ENCODE peak calls at places on chromosomes 12 and 14, in nine cellular contexts. C, T, V, W, F, R, M, E and S are unnamed samples.

GRCh38 chr14:22210906-22211305 is 378.1 kb downstream of the DAD1 start:
- DNase-seq in C (no peak), W (no peak), V (no peak), R (no peak), T (no peak), F (no peak), E (no peak), M (no peak), S (no peak)

GRCh38 chr12:19779393-19780056 is 340.2 kb downstream of the AEBP2 start:
- DNase-seq in F (no peak), T (no peak), C (no peak), V (peak; percentile 12), E (peak; percentile 64), W (no peak), R (peak; percentile 82), M (peak; percentile 47), S (no peak)

GRCh38 chr12:93173178-93173957 is 204.4 kb upstream of the NUDT4 start:
- DNase-seq in E (no peak), T (no peak), W (no peak), M (no peak), F (no peak), C (no peak), V (peak; percentile 49), R (no peak), S (no peak)

GRCh38 chr12:64560395-64561301 is 49.6 kb upstream of the RASSF3 start:
- DNase-seq in W (peak; percentile 99), V (peak; percentile 93), F (peak; percentile 69), M (no peak), E (peak; percentile 40), R (peak; percentile 61), T (peak; percentile 96), C (peak; percentile 61), S (no peak)

GRCh38 chr14:68669101-68669500 is 123.8 kb downstream of the ZFP36L1 start:
- DNase-seq in M (no peak), R (no peak), C (no peak), E (no peak), W (no peak), F (no peak), T (no peak), V (no peak), S (no peak)

GRCh38 chr14:101227611-101228594 is 324.4 kb upstream of the RTL1 start:
- DNase-seq in V (no peak), M (no peak), T (no peak), R (peak; percentile 23), C (no peak), W (no peak), F (no peak), E (no peak), S (peak; percentile 38)

GRCh38 chr14:35998303-35998702 is 172.2 kb downstream of the BRMS1L start:
- DNase-seq in E (no peak), F (no peak), R (no peak), T (no peak), C (no peak), M (no peak), W (no peak), V (no peak), S (no peak)

GRCh38 chr12:109713187-109713984 is at the start of gene FAM222A:
- DNase-seq in M (peak; percentile 96), T (peak; percentile 94), R (peak; percentile 99), F (peak; percentile 98), W (peak; percentile 85), C (peak; percentile 97), E (peak; percentile 98), V (peak; percentile 93), S (peak; percentile 96)

GRCh38 chr14:75477881-75478280 is 44.4 kb upstream of the BATF start:
- DNase-seq in T (no peak), M (no peak), F (no peak), W (no peak), R (no peak), V (no peak), E (no peak), C (no peak), S (no peak)

GRCh38 chr14:85576161-85576560 is 46.2 kb downstream of the FLRT2 start:
- DNase-seq in R (no peak), W (no peak), F (no peak), C (no peak), M (no peak), V (peak; percentile 69), E (no peak), T (no peak), S (no peak)

GRCh38 chr14:26761532-26761931 is 163.7 kb upstream of the NOVA1 start:
- DNase-seq in E (peak; percentile 4), W (no peak), F (no peak), R (no peak), T (no peak), M (no peak), V (no peak), C (no peak), S (no peak)

GRCh38 chr12:28782812-28783211 is 366.3 kb upstream of the FAR2 start:
- DNase-seq in R (no peak), C (no peak), M (no peak), V (no peak), W (no peak), T (no peak), F (no peak), E (no peak), S (no peak)

DNA sequence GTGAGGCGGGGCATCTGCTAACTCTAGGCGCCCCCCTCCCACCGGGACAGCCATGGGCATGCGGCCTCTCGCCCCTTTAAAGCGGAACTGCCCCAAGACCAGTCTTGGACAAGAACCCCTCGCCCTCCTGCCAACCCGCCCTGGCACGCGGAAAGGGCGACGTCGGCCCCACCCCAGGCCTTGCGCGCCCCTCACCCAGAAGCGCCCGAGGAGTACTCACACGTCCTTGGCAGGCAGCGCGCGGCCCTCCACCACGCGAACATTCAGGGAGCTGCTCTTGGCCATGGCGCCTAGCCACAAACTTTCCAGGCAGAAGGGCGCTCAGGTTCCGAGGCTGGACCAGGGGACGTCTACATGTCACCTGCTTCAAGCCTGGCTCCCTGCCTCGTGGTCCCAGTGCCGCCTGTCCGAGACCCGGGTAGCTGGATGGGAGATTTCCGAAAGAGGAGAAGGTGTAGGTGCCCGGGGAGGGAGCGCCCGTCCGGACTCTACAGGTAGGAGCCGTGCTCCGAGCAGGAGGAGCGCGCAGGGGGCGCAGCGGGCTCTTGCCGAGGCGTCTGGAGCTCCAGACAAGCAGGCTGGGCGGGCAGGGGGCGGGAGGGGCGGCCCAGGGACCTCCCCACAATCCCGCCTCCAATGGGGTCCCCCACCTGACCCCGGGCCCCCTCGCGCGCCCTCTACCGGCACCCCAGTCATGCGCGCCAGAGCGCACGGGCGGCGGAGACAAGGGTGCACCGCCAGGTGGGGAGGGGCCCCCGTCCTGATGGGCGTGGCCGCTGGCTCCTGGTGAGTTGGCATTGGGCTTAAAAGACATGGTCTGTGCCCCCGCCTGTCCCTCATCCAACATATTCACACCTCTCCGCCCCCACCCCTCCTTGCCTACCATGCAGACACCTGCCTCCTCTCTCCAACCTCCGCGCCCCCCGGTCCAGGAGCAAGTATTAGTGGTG is at the start of gene RASAL1:
- DNase-seq in V (no peak), F (no peak), T (no peak), C (peak; percentile 87), E (peak; percentile 84), M (peak; percentile 94), W (no peak), R (peak; percentile 97), S (no peak)
- TF ChIP-seq CTCF in V (no peak), F (peak; percentile 31), T (peak; percentile 59), C (peak; percentile 76), E (peak; percentile 75), M (peak; percentile 81), W (no peak), R (peak; percentile 98), S (no peak)

DNA sequence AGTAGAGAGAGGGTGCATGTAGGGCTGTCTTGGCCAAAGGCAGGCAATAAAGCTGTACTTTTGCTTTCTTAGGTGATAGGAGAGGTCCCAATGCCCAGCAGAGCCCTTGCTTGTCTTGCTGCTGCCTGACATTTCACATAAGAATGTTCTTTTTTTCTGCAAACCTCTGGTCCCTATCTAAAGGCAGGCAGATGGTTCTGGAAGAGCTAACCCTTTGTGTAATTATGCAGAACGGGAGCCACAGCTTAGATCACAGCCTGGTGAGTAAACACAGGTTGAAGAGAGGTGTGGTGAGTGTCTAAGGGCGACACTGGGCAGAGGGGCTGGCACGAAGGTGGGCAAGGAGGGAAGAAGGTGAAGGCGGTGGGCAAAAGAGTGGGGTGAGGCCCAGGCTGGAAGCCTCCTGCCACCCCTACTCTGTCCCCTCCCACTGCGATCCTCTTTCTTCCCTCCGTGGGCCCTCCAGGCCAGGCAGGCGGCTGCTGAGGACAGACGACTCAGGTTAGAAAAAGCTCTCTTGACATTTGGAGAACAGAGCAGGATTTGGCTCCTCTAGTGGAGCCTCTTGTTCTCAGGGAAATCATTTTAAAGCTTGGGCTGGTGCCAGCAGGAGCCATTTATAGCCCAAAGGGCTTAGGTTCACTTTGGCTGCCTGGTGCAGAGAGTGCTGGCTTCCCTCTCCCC is 42.8 kb downstream of the PRMT8 start:
- DNase-seq in E (peak; percentile 33), C (no peak), M (no peak), V (no peak), W (no peak), R (peak; percentile 29), F (no peak), T (peak; percentile 31), S (no peak)
- TF ChIP-seq CTCF in E (no peak), C (no peak), M (no peak), V (no peak), W (no peak), R (peak; percentile 28), F (no peak), T (no peak), S (no peak)

DNA sequence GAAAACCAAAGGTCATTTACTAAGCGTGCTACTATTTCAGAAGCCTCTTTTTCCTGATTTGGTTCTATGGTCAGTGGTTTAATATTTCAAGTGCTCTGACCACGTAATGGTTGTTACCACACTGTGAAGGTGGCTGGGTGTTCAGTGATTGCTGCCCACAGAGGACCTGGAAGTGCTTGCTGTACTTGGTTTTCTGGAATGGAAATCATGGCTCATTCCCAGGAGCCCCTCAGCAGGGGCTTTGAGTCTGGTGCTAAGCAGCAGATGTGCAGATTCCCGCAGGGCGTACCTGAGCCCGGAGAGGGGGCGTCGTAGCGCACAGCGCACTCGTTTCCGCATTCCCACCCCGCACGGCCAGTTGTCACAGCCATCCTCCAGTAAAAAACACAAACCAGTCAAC is 50.5 kb downstream of the TRAF3 start:
- DNase-seq in T (no peak), M (no peak), E (no peak), V (no peak), F (no peak), R (no peak), W (no peak), C (no peak), S (no peak)
- TF ChIP-seq CTCF in T (no peak), M (no peak), E (no peak), V (no peak), F (no peak), R (no peak), W (no peak), C (no peak), S (no peak)

GRCh38 chr12:8605057-8605456 is 7.6 kb downstream of the AICDA start:
- DNase-seq in C (no peak), F (no peak), M (no peak), T (no peak), W (no peak), V (no peak), E (no peak), R (peak; percentile 30), S (no peak)

GRCh38 chr12:8609061-8609570 is 3.5 kb downstream of the AICDA start:
- DNase-seq in E (peak; percentile 56), R (peak; percentile 50), W (peak; percentile 11), T (peak; percentile 20), C (peak; percentile 60), M (peak; percentile 33), F (peak; percentile 67), V (peak; percentile 50), S (no peak)

DNA sequence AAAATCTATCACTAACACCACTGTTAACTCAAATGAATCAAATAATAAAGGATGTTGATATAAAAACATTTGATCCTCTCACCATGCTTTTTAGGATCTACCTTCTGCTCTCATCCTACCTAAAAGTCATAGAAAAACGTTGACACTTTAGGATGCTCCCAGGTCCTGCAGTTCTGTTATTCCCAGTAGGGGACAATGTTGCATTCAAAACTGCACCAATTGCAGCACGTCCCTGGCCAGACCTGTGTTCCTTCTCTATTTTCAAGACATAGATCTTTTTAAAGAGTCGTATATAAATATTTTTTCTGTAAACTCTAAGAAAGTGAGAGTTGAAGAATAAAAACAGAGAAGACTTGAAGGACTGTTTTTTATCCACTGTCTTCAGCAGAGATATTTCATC is 8.8 kb downstream of the AICDA start:
- DNase-seq in T (no peak), F (no peak), W (no peak), R (peak; percentile 40), E (no peak), M (no peak), C (peak; percentile 21), V (no peak), S (no peak)
- TF ChIP-seq CTCF in T (peak; percentile 53), F (no peak), W (no peak), R (peak; percentile 55), E (peak; percentile 47), M (no peak), C (peak; percentile 40), V (no peak), S (no peak)